ENCODE peak calls at places on chromosomes 3 and 15, in five cellular contexts. F is epithelial cell of esophagus, N is endothelial cell, M is adrenal gland, E is psoas muscle. B is an unnamed sample.

GRCh38 chr3:144953959-144954358 is 982.3 kb downstream of the DIPK2A start:
- DNase-seq in N (no peak), E (no peak), F (no peak), M (no peak), B (no peak)

GRCh38 chr15:101454365-101454764 is 35.1 kb downstream of the PCSK6 start:
- DNase-seq in M (no peak), E (no peak), N (no peak), F (no peak), B (no peak)

GRCh38 chr3:156628095-156628690 is 46.2 kb upstream of the TIPARP start:
- DNase-seq in N (no peak), F (peak; percentile 49), M (no peak), E (no peak), B (no peak)

GRCh38 chr15:62895139-62895866 is 147.2 kb upstream of the TPM1 start:
- DNase-seq in M (no peak), E (no peak), F (peak; percentile 55), N (peak; percentile 46), B (no peak)

GRCh38 chr3:8712045-8712870 is 21.3 kb upstream of the CAV3 start:
- DNase-seq in N (no peak), M (no peak), E (no peak), F (peak; percentile 60), B (no peak)

GRCh38 chr3:197446713-197447455 is 108.9 kb downstream of the BDH1 start:
- DNase-seq in N (no peak), M (peak; percentile 35), F (no peak), E (no peak), B (peak; percentile 31)

GRCh38 chr3:134334901-134335280 is 39.4 kb downstream of the AMOTL2 start:
- DNase-seq in N (no peak), M (no peak), F (no peak), E (no peak), B (no peak)

GRCh38 chr15:72196409-72197044 is 1.1 kb downstream of the GRAMD2A start:
- DNase-seq in F (peak; percentile 50), N (no peak), M (no peak), E (no peak), B (no peak)

GRCh38 chr15:88401972-88402656 is 65.1 kb downstream of the MRPL46 start:
- DNase-seq in N (no peak), E (no peak), F (no peak), M (no peak), B (peak; percentile 67)

GRCh38 chr3:120438971-120439370 is 11.8 kb downstream of the FSTL1 start:
- DNase-seq in M (peak; percentile 77), E (peak; percentile 25), N (no peak), F (peak; percentile 79), B (no peak)

GRCh38 chr3:188571531-188572115 is 417.7 kb downstream of the LPP start:
- DNase-seq in M (no peak), N (no peak), E (no peak), F (peak; percentile 52), B (no peak)

GRCh38 chr3:55128201-55128870 is 200.5 kb upstream of the LRTM1 start:
- DNase-seq in F (no peak), N (no peak), E (no peak), M (no peak), B (no peak)

GRCh38 chr15:96340611-96341464 is 10.3 kb downstream of the NR2F2 start:
- DNase-seq in F (no peak), M (peak; percentile 67), E (no peak), N (peak; percentile 48), B (no peak)

GRCh38 chr15:52488830-52489229 is 39.9 kb downstream of the MYO5A start:
- DNase-seq in F (no peak), N (no peak), E (no peak), M (no peak), B (no peak)

GRCh38 chr3:108461641-108462040 is 48.8 kb downstream of the MYH15 start:
- DNase-seq in N (no peak), M (no peak), F (no peak), E (no peak), B (no peak)

GRCh38 chr15:42457445-42458442 is 33.2 kb downstream of the ZNF106 start:
- DNase-seq in M (peak; percentile 88), E (peak; percentile 65), N (peak; percentile 26), F (peak; percentile 23), B (no peak)

GRCh38 chr3:46947981-46948791 is 28.4 kb downstream of the CCDC12 start:
- DNase-seq in E (peak; percentile 46), N (no peak), M (peak; percentile 97), F (peak; percentile 90), B (peak; percentile 80)

GRCh38 chr15:67063689-67064606 is 1.5 kb upstream of the SMAD3 start:
- DNase-seq in M (no peak), N (peak; percentile 26), E (peak; percentile 42), F (no peak), B (peak; percentile 26)

GRCh38 chr15:31318429-31318828 is 8.2 kb upstream of the KLF13 start:
- DNase-seq in F (no peak), E (no peak), N (no peak), M (no peak), B (no peak)

GRCh38 chr3:161558256-161558655 is 61.6 kb downstream of the OTOL1 start:
- DNase-seq in E (no peak), F (no peak), N (no peak), M (no peak), B (no peak)

GRCh38 chr15:48963524-48964113 is at the start of gene SHC4:
- DNase-seq in N (peak; percentile 58), M (peak; percentile 85), F (peak; percentile 83), E (peak; percentile 63), B (peak; percentile 35)

GRCh38 chr3:61078016-61078415 is 173.2 kb downstream of the FHIT start:
- DNase-seq in N (no peak), M (no peak), E (no peak), F (no peak), B (no peak)

GRCh38 chr3:184693011-184693975 is 18.6 kb downstream of the MAGEF1 start:
- DNase-seq in E (no peak), N (no peak), M (no peak), F (no peak), B (no peak)

GRCh38 chr15:46676233-46677206 is 1040.8 kb upstream of the SEMA6D start:
- DNase-seq in E (no peak), F (no peak), M (no peak), N (no peak), B (no peak)

GRCh38 chr15:74038707-74039655 is 43.4 kb downstream of the GOLGA6A start:
- DNase-seq in E (no peak), F (peak; percentile 15), N (no peak), M (no peak), B (no peak)

GRCh38 chr3:49554639-49555265 is 475 bp downstream of the BSN start:
- DNase-seq in N (peak; percentile 76), M (no peak), F (peak; percentile 45), E (peak; percentile 62), B (peak; percentile 59)

GRCh38 chr15:62783303-62783957 is 259.1 kb upstream of the TPM1 start:
- DNase-seq in F (peak; percentile 58), N (no peak), E (no peak), M (no peak), B (no peak)

DNA sequence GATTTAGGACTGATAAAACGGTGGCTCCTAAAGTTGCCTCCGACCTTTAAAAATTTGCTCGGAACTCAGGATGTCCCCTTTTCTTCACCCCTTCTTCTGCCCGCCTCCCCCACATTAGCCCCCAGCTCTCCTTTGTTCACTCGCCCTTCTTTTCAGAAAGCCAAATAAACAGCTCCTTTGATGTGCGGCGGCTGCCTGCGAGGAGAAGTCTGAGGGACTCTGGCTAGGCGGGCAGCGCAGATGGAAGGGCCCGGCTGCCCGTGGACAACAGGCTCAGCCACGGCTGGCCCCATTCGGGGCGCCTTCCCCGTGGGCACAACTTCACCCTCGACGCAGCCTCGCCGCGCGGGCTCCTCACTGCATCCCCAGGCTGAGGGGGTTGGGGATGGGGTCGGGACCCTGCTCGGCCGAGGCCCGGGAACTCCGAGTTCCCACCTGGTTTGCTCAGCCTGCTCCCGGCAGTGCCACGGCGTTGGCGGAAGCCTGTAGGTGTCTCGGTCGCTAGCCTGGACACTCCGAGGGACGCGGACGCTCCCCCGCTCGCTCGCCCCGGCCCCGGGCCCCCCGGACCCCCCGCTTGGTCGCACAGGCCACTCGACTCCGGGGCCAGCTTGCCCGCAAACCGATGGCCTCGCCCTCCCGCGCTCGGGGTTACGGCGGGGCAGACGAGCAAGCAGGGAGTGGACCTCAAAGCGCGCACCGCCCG is 897 bp upstream of the TLE3 start:
- DNase-seq in E (peak; percentile 68), M (peak; percentile 75), F (peak; percentile 20), N (peak; percentile 60), B (peak; percentile 43)
- TF ChIP-seq CTCF in E (no peak), M (no peak), F (no peak), N (no peak), B (no peak)

GRCh38 chr3:65412591-65412990 is 626.1 kb downstream of the MAGI1 start:
- DNase-seq in E (peak; percentile 25), F (peak; percentile 6), N (peak; percentile 15), M (peak; percentile 84), B (no peak)
- TF ChIP-seq CTCF in E (peak; percentile 41), F (no peak), N (no peak), M (no peak), B (no peak)

GRCh38 chr15:33735637-33736247 is 232.6 kb upstream of the CHRM5 start:
- DNase-seq in N (peak; percentile 36), M (peak; percentile 68), F (peak; percentile 55), E (no peak), B (peak; percentile 20)
- TF ChIP-seq CTCF in N (no peak), M (peak; percentile 44), F (peak; percentile 79), E (peak; percentile 42), B (peak; percentile 53)

DNA sequence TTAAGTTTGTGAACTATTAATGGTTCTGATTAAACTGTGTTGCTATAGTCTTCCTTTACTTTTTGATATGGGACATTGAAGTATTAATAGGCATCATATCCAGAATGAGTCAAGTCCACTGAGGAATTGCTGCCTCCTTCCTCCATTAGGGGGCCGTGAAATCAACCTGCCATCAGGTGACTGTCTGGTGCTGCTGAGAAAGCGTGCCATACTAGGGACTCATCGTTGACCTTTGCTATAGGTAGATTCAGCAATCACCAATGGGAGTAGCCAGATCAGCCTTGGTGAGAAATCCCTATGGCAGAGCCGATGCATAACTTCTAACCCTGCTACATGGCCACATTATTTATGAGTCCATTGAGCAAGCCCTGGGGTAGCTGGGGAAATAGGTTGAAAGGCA is 30.1 kb upstream of the SLC28A2 start:
- DNase-seq in E (no peak), M (no peak), F (no peak), N (no peak), B (no peak)
- TF ChIP-seq CTCF in E (no peak), M (no peak), F (no peak), N (no peak), B (no peak)

DNA sequence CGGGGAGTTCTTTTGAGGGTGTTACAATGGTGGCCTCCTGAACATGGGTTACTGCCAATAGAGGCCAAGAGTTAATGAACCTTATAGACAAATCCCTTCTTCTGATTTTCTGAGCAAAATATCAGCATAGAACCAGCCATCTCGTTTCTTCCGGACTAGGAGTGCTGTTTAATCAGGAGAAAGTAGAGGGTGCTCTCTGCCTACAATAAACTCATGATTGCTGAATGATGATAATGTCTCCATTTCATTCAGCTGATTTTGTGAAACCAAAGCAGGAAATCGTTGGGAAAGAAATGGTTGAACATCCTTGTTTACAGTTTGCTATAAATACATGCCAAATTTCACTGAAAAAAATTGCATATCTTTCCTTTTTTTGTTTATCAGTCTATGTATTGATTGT is 142.8 kb upstream of the PLSCR5 start:
- DNase-seq in F (peak; percentile 25), N (no peak), E (no peak), M (no peak), B (no peak)
- TF ChIP-seq CTCF in F (peak; percentile 24), N (no peak), E (no peak), M (no peak), B (no peak)

B was measured in activated CD8-positive, alpha-beta T cell treated with anti-CD3 and anti-CD28 coated beads for 36 hours.